ENCODE peak calls at places on chromosomes 11 and 22, in ten cellular contexts. M, Y, E, B, O, V, G, X, D and Z are unnamed samples.

GRCh38 chr11:65538915-65539374 is 14.1 kb downstream of the SCYL1 start:
- DNase-seq in M (no peak), Y (no peak), E (no peak), B (no peak), O (no peak), V (no peak), G (peak; percentile 63), X (no peak), D (peak; percentile 64), Z (no peak)

GRCh38 chr11:78414321-78415051 is 3.1 kb downstream of the GAB2 start:
- DNase-seq in M (no peak), Y (no peak), E (no peak), B (no peak), O (peak; percentile 17), V (peak; percentile 48), G (no peak), X (peak; percentile 59), D (no peak), Z (no peak)

GRCh38 chr11:91041626-91042025 is 818.8 kb upstream of the CHORDC1 start:
- DNase-seq in M (no peak), Y (no peak), E (no peak), B (no peak), O (no peak), V (no peak), G (no peak), X (no peak), D (no peak), Z (no peak)

GRCh38 chr11:83410605-83411565 is 124.7 kb upstream of the CCDC90B start:
- DNase-seq in M (no peak), Y (no peak), E (no peak), B (no peak), O (no peak), V (no peak), G (no peak), X (no peak), D (no peak), Z (no peak)

GRCh38 chr11:35918716-35919115 is 25.1 kb upstream of the LDLRAD3 start:
- DNase-seq in M (no peak), Y (no peak), E (no peak), B (no peak), O (no peak), V (no peak), G (no peak), X (no peak), D (no peak), Z (no peak)

GRCh38 chr22:45887202-45888131 is 89.5 kb downstream of the WNT7B start:
- DNase-seq in M (no peak), Y (peak; percentile 88), E (no peak), B (no peak), O (no peak), V (no peak), G (no peak), X (no peak), D (peak; percentile 6), Z (no peak)

GRCh38 chr11:67431346-67432249 is 3.3 kb downstream of the RPS6KB2 start:
- DNase-seq in M (no peak), Y (no peak), E (no peak), B (no peak), O (no peak), V (no peak), G (no peak), X (no peak), D (no peak), Z (no peak)

GRCh38 chr11:14578551-14578956 is 58.4 kb upstream of the PSMA1 start:
- DNase-seq in M (peak; percentile 72), Y (no peak), E (peak; percentile 15), B (no peak), O (no peak), V (no peak), G (no peak), X (peak; percentile 87), D (no peak), Z (peak; percentile 64)

GRCh38 chr11:102426000-102426399 is 26.6 kb downstream of the TMEM123 start:
- DNase-seq in M (no peak), Y (no peak), E (no peak), B (no peak), O (no peak), V (no peak), G (no peak), X (no peak), D (no peak), Z (no peak)

GRCh38 chr11:73321342-73322110 is 13.4 kb downstream of the ARHGEF17 start:
- DNase-seq in M (no peak), Y (no peak), E (peak; percentile 65), B (no peak), O (no peak), V (peak; percentile 55), G (peak; percentile 62), X (peak; percentile 56), D (no peak), Z (no peak)

GRCh38 chr11:95764267-95764898 is 25.2 kb downstream of the FAM76B start:
- DNase-seq in M (no peak), Y (no peak), E (peak; percentile 72), B (no peak), O (peak; percentile 46), V (peak; percentile 51), G (no peak), X (peak; percentile 87), D (no peak), Z (no peak)